ENCODE peak calls at places on chromosome 13, in seven cellular contexts. X, O, E, F, U, K and H are unnamed samples.

GRCh38 chr13:100536643-100537180 is 51.9 kb downstream of the GGACT start:
- DNase-seq in X (no peak), O (no peak), E (no peak), F (no peak), U (no peak), K (no peak), H (no peak)

GRCh38 chr13:102333320-102334181 is 68.3 kb downstream of the FGF14 start:
- DNase-seq in X (no peak), O (no peak), E (no peak), F (no peak), U (no peak), K (no peak), H (no peak)

GRCh38 chr13:100515410-100515800 is 73.2 kb downstream of the GGACT start:
- DNase-seq in X (no peak), O (no peak), E (no peak), F (no peak), U (no peak), K (no peak), H (no peak)

GRCh38 chr13:27406178-27406939 is 18.1 kb upstream of the GTF3A start:
- DNase-seq in X (peak; percentile 32), O (no peak), E (peak; percentile 45), F (peak; percentile 55), U (peak; percentile 52), K (peak; percentile 33), H (peak; percentile 65)

GRCh38 chr13:114164681-114165429 is 14.2 kb upstream of the CFAP97D2 start:
- DNase-seq in X (no peak), O (no peak), E (peak; percentile 6), F (no peak), U (no peak), K (no peak), H (no peak)

GRCh38 chr13:27203186-27203585 is 31.6 kb upstream of the USP12 start:
- DNase-seq in X (peak; percentile 7), O (no peak), E (no peak), F (no peak), U (no peak), K (no peak), H (no peak)

GRCh38 chr13:63435668-63436275 is 2020.1 kb upstream of the PCDH20 start:
- DNase-seq in X (peak; percentile 96), O (no peak), E (no peak), F (no peak), U (no peak), K (no peak), H (peak; percentile 51)

GRCh38 chr13:22082030-22082429 is 411.2 kb downstream of the FGF9 start:
- DNase-seq in X (no peak), O (no peak), E (no peak), F (no peak), U (no peak), K (no peak), H (no peak)